ENCODE peak calls at places on chromosomes 1 and 21, in six cellular contexts. E, V, G, Z, Q and F are unnamed samples.

GRCh38 chr1:10651377-10651776 is 145.1 kb downstream of the CASZ1 start:
- ATAC-seq in E (no peak), V (peak), G (peak), Z (peak), Q (peak), F (no peak)

GRCh38 chr1:182493063-182493462 is 43.1 kb downstream of the RGSL1 start:
- ATAC-seq in E (no peak), V (no peak), G (no peak), Z (no peak), Q (no peak), F (no peak)

GRCh38 chr1:27296773-27297214 is 25.2 kb upstream of the TMEM222 start:
- ATAC-seq in E (peak), V (no peak), G (peak), Z (peak), Q (peak), F (no peak)

GRCh38 chr1:89844860-89845259 is 24.0 kb downstream of the LRRC8D start:
- ATAC-seq in E (no peak), V (no peak), G (no peak), Z (no peak), Q (no peak), F (no peak)

GRCh38 chr1:111716371-111716770 is 22.8 kb downstream of the INKA2 start:
- ATAC-seq in E (no peak), V (no peak), G (no peak), Z (no peak), Q (no peak), F (no peak)

GRCh38 chr1:63907051-63907450 is 133.2 kb downstream of the ROR1 start:
- ATAC-seq in E (no peak), V (no peak), G (no peak), Z (no peak), Q (no peak), F (no peak)

GRCh38 chr21:38498057-38498833 is at the start of gene ERG:
- ATAC-seq in E (no peak), V (peak), G (no peak), Z (no peak), Q (no peak), F (peak)

GRCh38 chr1:245245021-245245667 is 90.4 kb downstream of the KIF26B start:
- ATAC-seq in E (no peak), V (no peak), G (no peak), Z (no peak), Q (peak), F (no peak)

GRCh38 chr1:23444104-23444533 is 19.6 kb upstream of the TCEA3 start:
- ATAC-seq in E (no peak), V (peak), G (peak), Z (no peak), Q (no peak), F (peak)

GRCh38 chr1:175128523-175128922 is 60.9 kb downstream of the TNN start:
- ATAC-seq in E (no peak), V (no peak), G (no peak), Z (no peak), Q (no peak), F (no peak)

GRCh38 chr21:34023691-34024381 is 49.5 kb upstream of the MRPS6 start:
- ATAC-seq in E (no peak), V (no peak), G (no peak), Z (no peak), Q (no peak), F (no peak)

GRCh38 chr1:147585640-147586383 is 44.5 kb downstream of the BCL9 start:
- ATAC-seq in E (no peak), V (no peak), G (no peak), Z (no peak), Q (no peak), F (no peak)

GRCh38 chr1:185338719-185339622 is 21.9 kb upstream of the IVNS1ABP start:
- ATAC-seq in E (peak), V (peak), G (no peak), Z (no peak), Q (no peak), F (no peak)

GRCh38 chr1:3864884-3865283 is 7.6 kb downstream of the DFFB start:
- ATAC-seq in E (no peak), V (no peak), G (no peak), Z (no peak), Q (no peak), F (no peak)

GRCh38 chr21:44784810-44785209 is 16.8 kb downstream of the UBE2G2 start:
- ATAC-seq in E (no peak), V (no peak), G (no peak), Z (no peak), Q (no peak), F (no peak)

GRCh38 chr1:31991202-31991601 is 22.5 kb upstream of the KHDRBS1 start:
- ATAC-seq in E (no peak), V (no peak), G (no peak), Z (no peak), Q (no peak), F (no peak)

GRCh38 chr1:84387480-84388163 is 10.7 kb upstream of the DNASE2B start:
- ATAC-seq in E (no peak), V (no peak), G (peak), Z (no peak), Q (peak), F (no peak)

GRCh38 chr1:31886866-31887265 is 51.3 kb downstream of the PTP4A2 start:
- ATAC-seq in E (peak), V (no peak), G (peak), Z (no peak), Q (no peak), F (no peak)

GRCh38 chr1:150621497-150622113 is 7.8 kb downstream of the ENSA start:
- ATAC-seq in E (peak), V (no peak), G (no peak), Z (peak), Q (no peak), F (peak)

GRCh38 chr1:86865973-86866637 is 47.8 kb downstream of the SELENOF start:
- ATAC-seq in E (peak), V (no peak), G (no peak), Z (no peak), Q (no peak), F (no peak)

GRCh38 chr21:23837564-23837963 is 1769.7 kb downstream of the MRPL39 start:
- ATAC-seq in E (no peak), V (no peak), G (no peak), Z (no peak), Q (no peak), F (no peak)

GRCh38 chr1:242240061-242240460 is 241.2 kb upstream of the MAP1LC3C start:
- ATAC-seq in E (no peak), V (no peak), G (no peak), Z (peak), Q (no peak), F (no peak)

GRCh38 chr1:77336730-77337129 is 54.9 kb downstream of the AK5 start:
- ATAC-seq in E (no peak), V (no peak), G (no peak), Z (no peak), Q (no peak), F (no peak)

GRCh38 chr1:236979149-236979890 is 24.9 kb downstream of the MT1HL1 start:
- ATAC-seq in E (no peak), V (no peak), G (no peak), Z (no peak), Q (no peak), F (no peak)

GRCh38 chr1:234656981-234657651 is 47.1 kb upstream of the IRF2BP2 start:
- ATAC-seq in E (peak), V (peak), G (peak), Z (peak), Q (peak), F (peak)

GRCh38 chr1:37473431-37474050 is 839 bp upstream of the ZC3H12A start:
- ATAC-seq in E (no peak), V (no peak), G (peak), Z (peak), Q (peak), F (no peak)

GRCh38 chr1:53892911-53893310 is 1.1 kb upstream of the DIO1 start:
- ATAC-seq in E (no peak), V (peak), G (no peak), Z (no peak), Q (no peak), F (no peak)

GRCh38 chr1:220642285-220642684 is 47.9 kb upstream of the C1orf115 start:
- ATAC-seq in E (no peak), V (no peak), G (no peak), Z (no peak), Q (no peak), F (no peak)

GRCh38 chr1:91830242-91831131 is 55.5 kb downstream of the TGFBR3 start:
- ATAC-seq in E (peak), V (peak), G (no peak), Z (peak), Q (peak), F (peak)

DNA sequence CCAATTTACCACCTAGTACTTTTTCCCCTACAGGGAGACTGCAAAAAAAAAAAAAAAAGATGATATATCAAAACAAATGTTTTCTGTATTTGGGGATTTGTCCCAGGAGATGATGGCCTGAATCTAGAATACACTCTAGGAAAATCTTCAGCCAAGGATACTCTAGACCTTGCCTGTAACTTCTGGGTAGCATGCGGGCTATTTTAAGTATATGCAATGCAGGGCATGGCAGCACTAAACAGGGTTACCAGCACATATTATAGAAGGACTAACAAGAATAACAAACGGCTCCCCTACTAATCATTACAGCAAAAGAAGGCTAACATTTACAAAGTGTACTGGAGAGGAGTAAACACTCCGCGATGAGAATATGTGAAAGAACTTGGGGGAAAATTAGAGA is 109.6 kb downstream of the GPATCH2 start:
- ATAC-seq in E (no peak), V (no peak), G (no peak), Z (no peak), Q (no peak), F (no peak)
- TF ChIP-seq CTCF in E (no peak), V (no peak), G (no peak), Z (no peak), Q (no peak), F (no peak)

DNA sequence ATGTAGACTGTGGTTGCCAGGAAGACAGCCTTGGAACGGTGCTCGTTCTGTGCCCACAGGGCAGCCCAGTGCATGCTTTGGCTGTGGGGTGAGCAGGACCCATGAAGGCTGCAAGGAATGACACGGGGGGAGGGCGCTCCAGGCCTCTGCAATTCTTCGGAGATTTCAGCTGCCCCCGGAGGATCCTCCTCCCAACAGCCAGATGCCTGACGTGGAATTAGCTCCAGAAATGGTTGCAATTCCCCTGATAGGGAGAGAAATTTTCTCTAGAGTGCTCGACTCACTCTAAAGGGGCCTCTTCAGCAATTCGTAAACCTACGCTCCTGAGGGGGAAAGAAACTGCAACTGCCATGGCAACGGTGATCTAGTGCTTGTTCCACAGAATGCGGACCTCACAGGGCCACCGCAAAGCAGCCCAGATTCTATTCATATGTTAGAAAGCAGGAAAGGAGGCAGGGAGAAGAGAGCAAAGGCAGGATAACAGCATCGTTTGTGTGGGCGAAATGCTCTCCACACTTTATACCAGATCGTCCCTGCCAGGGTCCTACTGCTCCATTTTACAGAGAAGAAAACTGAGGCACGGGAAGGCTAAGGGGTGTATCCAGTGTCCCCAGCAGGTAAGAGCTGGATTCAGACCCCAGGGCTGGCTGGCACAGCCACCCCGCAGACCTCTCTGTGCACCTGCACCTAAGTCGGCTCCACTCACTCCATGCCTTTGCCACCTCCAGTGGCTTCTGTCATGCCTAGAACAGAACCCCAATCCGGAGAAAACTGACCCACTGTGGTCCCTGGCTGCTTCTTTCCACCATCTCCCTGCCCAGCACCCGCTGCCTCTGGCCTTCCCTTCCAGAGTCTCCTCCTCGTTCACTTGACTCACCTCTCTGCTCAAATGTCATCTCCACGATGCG is 11.9 kb upstream of the PDE9A start:
- ATAC-seq in E (no peak), V (no peak), G (no peak), Z (no peak), Q (no peak), F (no peak)
- TF ChIP-seq EP300 in E (no peak), V (no peak), G (no peak), Z (no peak), Q (no peak), F (no peak)

GRCh38 chr1:102790997-102791396 is 317.3 kb downstream of the COL11A1 start:
- ATAC-seq in E (no peak), V (no peak), G (no peak), Z (no peak), Q (no peak), F (no peak)
- TF ChIP-seq CTCF in E (no peak), V (no peak), G (no peak), Z (no peak), Q (no peak), F (no peak)

GRCh38 chr1:41486053-41486891 is 1.8 kb upstream of the EDN2 start:
- ATAC-seq in E (peak), V (no peak), G (no peak), Z (peak), Q (no peak), F (no peak)

GRCh38 chr1:41483960-41484844 is at the start of gene EDN2:
- ATAC-seq in E (peak), V (peak), G (no peak), Z (peak), Q (peak), F (peak)

GRCh38 chr1:41482906-41483895 is 1.3 kb downstream of the EDN2 start:
- ATAC-seq in E (no peak), V (no peak), G (no peak), Z (no peak), Q (no peak), F (no peak)

GRCh38 chr1:41485605-41486004 is 1.1 kb upstream of the EDN2 start:
- ATAC-seq in E (no peak), V (no peak), G (no peak), Z (peak), Q (no peak), F (no peak)

DNA sequence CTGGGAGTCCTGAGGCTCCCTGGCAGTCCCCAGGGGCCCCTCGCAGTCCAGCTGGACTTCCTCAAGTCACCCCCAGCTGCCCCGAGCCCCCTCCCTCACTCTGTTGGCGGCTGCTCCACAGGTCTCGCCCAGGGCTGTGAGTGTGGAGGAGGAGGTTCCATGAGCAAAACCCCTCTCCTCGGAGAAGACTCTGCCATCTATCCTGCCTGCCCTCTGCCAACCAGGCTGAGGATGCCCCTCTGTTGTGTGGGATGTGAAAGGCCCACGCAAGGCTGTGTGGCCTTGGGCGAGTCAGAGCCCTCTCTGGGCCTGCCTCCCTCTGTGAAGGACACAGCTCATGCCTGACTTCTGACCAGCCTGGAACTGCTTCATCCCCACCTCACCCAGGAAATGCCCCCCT is 398 bp upstream of the EDN2 start:
- ATAC-seq in E (no peak), V (no peak), G (no peak), Z (peak), Q (no peak), F (no peak)
- TF ChIP-seq EP300 in E (no peak), V (no peak), G (no peak), Z (no peak), Q (no peak), F (no peak)

GRCh38 chr1:155910621-155911121 is 478 bp downstream of the RIT1 start:
- ATAC-seq in E (peak), V (peak), G (peak), Z (peak), Q (peak), F (peak)
- TF ChIP-seq CTCF in E (no peak), V (no peak), G (peak), Z (no peak), Q (peak), F (no peak)

GRCh38 chr1:215151841-215152240 is 69.3 kb downstream of the KCNK2 start:
- ATAC-seq in E (no peak), V (no peak), G (no peak), Z (no peak), Q (no peak), F (no peak)

GRCh38 chr1:215141460-215141859 is 58.9 kb downstream of the KCNK2 start:
- ATAC-seq in E (no peak), V (no peak), G (no peak), Z (no peak), Q (no peak), F (no peak)

GRCh38 chr1:215143497-215143896 is 61.0 kb downstream of the KCNK2 start:
- ATAC-seq in E (no peak), V (no peak), G (no peak), Z (no peak), Q (no peak), F (no peak)

GRCh38 chr1:215147024-215147423 is 64.5 kb downstream of the KCNK2 start:
- ATAC-seq in E (no peak), V (no peak), G (no peak), Z (no peak), Q (no peak), F (no peak)

DNA sequence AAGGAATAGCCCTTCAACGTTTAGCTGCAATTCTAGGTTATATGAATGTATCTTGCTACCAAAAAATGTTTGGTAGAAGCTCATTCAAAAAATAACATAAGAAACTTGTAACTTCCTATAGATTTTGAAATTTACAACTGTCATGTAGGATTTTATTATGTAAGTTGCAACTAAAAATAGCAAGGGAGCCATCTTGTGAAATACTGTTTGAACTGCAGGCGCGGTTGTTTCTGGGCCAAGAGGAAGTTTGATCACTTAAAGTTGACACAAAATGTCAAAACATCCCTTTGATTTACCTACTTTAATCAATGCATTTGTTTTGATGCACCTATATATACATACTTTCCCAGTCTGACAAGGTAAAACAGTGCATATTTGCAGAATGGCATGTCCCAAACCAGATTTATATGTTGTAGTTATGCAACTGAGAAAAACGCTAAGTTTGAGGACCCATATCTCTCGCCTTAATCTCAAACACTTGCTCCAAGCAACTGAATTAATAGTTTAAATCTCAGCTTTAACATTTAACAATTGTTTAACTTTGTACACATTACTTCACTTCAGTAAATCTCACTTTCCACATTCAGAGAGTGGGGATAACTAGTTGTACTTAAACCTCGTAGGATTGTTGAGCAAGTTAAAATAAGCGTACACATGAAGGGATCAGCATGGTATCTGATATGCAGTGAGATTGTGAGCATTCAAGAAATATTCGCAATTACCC is 63.9 kb downstream of the KCNK2 start:
- ATAC-seq in E (no peak), V (no peak), G (no peak), Z (no peak), Q (no peak), F (no peak)
- TF ChIP-seq EP300 in E (no peak), V (no peak), G (no peak), Z (no peak), Q (no peak), F (no peak)

GRCh38 chr1:68485431-68486022 is 11.4 kb downstream of the DEPDC1 start:
- ATAC-seq in E (no peak), V (no peak), G (no peak), Z (no peak), Q (no peak), F (no peak)
- TF ChIP-seq CTCF in E (no peak), V (no peak), G (no peak), Z (no peak), Q (no peak), F (no peak)

DNA sequence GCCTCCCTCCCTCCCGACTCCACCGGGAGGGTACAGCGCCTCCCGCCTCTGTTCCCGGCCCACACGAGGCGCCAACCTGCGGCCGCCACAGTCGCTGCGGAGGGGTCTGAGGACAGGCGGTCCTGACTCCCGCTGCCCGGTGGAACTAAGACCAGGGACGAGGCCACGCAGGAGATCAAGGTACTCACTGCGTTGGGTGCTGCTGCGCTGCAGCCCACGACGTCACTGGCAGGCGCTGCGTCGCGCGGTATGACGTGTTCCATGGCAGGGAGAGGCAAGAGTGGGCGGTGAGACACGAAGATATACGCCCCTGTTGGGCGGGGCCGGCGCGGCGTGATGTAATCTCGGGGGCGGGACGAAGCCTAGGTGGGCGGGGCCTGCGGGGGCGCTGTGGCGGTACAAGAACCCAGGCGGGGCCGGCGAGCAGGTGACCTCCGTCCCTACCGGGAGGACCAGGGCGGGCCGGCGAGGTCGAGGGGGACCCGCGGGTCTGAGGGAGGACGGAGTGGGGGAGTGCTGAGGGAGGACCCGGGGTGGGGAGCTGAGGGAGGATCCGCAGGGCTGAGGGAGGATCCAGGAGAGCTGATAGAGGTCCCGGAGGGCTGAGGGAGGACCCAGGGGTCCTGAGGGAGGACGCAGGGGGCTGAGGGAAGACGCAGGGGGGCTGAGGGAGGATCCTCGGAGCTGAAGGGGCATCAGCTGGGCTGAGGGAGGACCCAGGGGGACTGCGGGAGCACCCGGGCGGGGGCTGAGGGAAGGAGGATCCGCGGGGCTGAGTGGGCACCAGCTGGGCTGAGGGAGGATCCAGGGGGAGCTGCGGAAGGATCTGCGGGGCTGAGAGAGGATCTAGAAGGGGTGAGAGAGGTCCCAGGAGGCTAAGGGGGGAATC is at the start of gene MRPL55:
- ATAC-seq in E (peak), V (peak), G (peak), Z (peak), Q (peak), F (peak)
- TF ChIP-seq EP300 in E (no peak), V (no peak), G (peak), Z (peak), Q (peak), F (no peak)

GRCh38 chr1:64965239-64966157 is 851 bp downstream of the JAK1 start:
- ATAC-seq in E (peak), V (peak), G (peak), Z (peak), Q (peak), F (peak)
- TF ChIP-seq CTCF in E (no peak), V (no peak), G (no peak), Z (no peak), Q (no peak), F (no peak)